ENCODE peak calls at places on chromosomes 4 and X, in four cellular contexts. T is K562, J is GM12878, A is HepG2. D is an unnamed sample.

GRCh38 chr4:100042711-100043110 is 92.6 kb upstream of the H2AZ1 start:
- DNase-seq in T (no peak), J (no peak), A (no peak), D (no peak)

GRCh38 chrX:135421932-135422809 is at the start of gene SMIM10L2A:
- DNase-seq in T (peak; percentile 17), J (no peak), A (no peak), D (peak; percentile 48)

GRCh38 chr4:185849543-185850185 is 37.7 kb upstream of the SORBS2 start:
- DNase-seq in T (no peak), J (no peak), A (no peak), D (no peak)

GRCh38 chr4:4461850-4462249 is 74.9 kb downstream of the NSG1 start:
- DNase-seq in T (no peak), J (no peak), A (peak; percentile 83), D (peak; percentile 65)

GRCh38 chrX:63349307-63349706 is 1.8 kb downstream of the SPIN4 start:
- DNase-seq in T (peak; percentile 10), J (no peak), A (no peak), D (peak; percentile 6)

GRCh38 chr4:16931906-16932305 is 33.5 kb upstream of the LDB2 start:
- DNase-seq in T (no peak), J (no peak), A (no peak), D (no peak)

GRCh38 chr4:25095756-25096552 is 64.3 kb downstream of the SEPSECS start:
- DNase-seq in T (no peak), J (no peak), A (no peak), D (peak; percentile 48)

GRCh38 chrX:150854856-150855255 is 43.6 kb downstream of the CD99L2 start:
- DNase-seq in T (no peak), J (no peak), A (no peak), D (no peak)

GRCh38 chrX:68726366-68726765 is 78.9 kb downstream of the STARD8 start:
- DNase-seq in T (no peak), J (no peak), A (no peak), D (no peak)

GRCh38 chr4:14943749-14944148 is 58.5 kb upstream of the CPEB2 start:
- DNase-seq in T (no peak), J (no peak), A (no peak), D (no peak)

GRCh38 chr4:38067499-38067898 is 107.3 kb downstream of the PTTG2 start:
- DNase-seq in T (no peak), J (no peak), A (no peak), D (no peak)

GRCh38 chr4:155809835-155810234 is 51.0 kb downstream of the GUCY1B1 start:
- DNase-seq in T (peak; percentile 10), J (peak; percentile 55), A (peak; percentile 64), D (peak; percentile 41)

GRCh38 chr4:188682321-188682720 is 543.1 kb downstream of the TRIML1 start:
- DNase-seq in T (no peak), J (no peak), A (no peak), D (no peak)

GRCh38 chr4:135192746-135193535 is 991.4 kb upstream of the PABPC4L start:
- DNase-seq in T (no peak), J (no peak), A (no peak), D (no peak)

GRCh38 chr4:68074397-68074796 is 55.3 kb downstream of the TMPRSS11F start:
- DNase-seq in T (no peak), J (no peak), A (no peak), D (no peak)

GRCh38 chr4:68076194-68076593 is 53.5 kb downstream of the TMPRSS11F start:
- DNase-seq in T (no peak), J (no peak), A (no peak), D (no peak)

DNA sequence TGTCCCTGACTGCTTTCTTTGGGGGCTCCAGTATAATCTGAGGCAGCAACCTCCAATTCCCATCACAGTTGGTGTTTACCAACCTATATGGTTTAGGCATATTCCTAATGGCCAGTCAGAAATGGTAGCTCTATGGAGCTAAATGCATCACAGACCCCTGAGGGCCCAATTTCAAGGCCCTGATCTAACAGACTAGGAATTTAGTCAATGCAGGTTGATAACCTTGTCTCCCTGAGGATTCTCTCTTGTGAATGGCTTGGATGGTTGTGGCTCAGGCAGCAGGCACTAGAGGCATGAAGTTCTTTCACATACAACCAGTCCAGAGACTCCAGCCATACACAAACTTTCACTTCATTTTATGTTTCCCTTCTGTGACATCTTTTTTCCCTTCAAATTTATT is 59.4 kb downstream of the TMPRSS11F start:
- DNase-seq in T (no peak), J (no peak), A (no peak), D (no peak)
- TF ChIP-seq CHD2 in T (no peak), J (no peak), A (no peak), D (no peak)

GRCh38 chr4:176883681-176884418 is 91.1 kb upstream of the VEGFC start:
- DNase-seq in T (no peak), J (no peak), A (no peak), D (no peak)
- TF ChIP-seq NFIC in T (no peak), J (no peak), A (no peak), D (peak; percentile 84)

GRCh38 chr4:61478340-61478739 is 278.2 kb downstream of the ADGRL3 start:
- DNase-seq in T (no peak), J (no peak), A (no peak), D (peak; percentile 2)
- TF ChIP-seq CHD2 in T (no peak), J (no peak), A (no peak), D (no peak)

DNA sequence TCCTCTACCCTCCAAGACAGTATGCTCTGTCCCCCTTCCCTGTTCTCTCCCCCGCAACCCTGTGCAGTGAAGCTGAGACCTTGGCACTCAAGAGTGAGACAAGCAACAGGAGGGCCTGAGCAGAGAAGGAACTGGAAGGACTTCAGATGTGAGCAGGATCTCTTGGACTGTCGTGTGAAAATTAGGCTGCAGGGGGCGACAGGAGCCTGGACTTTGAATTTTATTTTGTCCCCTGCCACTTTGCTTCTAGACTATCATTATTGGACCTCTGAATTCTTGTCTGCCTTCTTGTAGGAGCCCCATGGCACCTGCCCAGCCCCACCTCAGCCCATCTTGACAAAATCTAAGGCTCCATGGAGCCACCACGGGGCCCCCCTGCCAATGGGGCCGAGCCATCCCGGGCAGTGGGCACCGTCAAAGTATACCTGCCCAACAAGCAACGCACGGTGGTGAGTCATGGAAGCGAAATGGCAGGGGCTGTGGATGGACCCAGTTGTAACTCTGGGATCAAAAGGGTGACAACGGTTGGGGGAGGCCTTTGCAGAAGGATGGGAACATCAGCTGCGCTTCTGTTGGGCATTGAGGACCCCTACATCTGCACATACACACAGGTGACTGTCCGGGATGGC is 1.7 kb downstream of the ARAF start:
- DNase-seq in T (no peak), J (no peak), A (no peak), D (no peak)
- TF ChIP-seq NFIC in T (no peak), J (no peak), A (no peak), D (no peak)

DNA sequence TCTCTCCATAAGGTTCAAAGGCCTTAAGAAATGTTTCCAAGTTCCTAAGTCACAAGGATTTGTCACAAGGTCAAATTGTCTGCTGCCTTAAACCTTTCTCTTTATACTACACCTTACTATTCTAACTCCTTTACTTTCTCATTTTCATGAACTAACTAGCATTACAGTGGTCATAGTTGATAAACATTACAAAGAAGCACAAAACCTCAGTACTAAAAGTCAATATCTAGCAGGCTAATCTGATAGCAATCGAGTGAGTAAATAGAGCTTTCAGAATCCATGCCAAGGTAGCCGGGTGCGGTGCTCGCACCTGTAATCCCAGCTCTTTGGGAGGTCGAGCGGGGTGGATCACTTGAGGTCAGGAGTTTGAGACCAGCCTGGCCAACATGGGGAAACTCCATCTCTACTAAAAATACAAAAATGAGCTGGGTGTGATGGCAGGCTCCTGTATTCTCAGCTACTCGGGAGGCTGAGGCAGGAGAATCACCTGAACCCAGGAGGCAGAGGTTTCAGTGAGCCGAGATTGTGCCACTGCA is 510.0 kb downstream of the GBA3 start:
- DNase-seq in T (no peak), J (no peak), A (no peak), D (no peak)
- TF ChIP-seq CHD2 in T (no peak), J (no peak), A (no peak), D (no peak)

DNA sequence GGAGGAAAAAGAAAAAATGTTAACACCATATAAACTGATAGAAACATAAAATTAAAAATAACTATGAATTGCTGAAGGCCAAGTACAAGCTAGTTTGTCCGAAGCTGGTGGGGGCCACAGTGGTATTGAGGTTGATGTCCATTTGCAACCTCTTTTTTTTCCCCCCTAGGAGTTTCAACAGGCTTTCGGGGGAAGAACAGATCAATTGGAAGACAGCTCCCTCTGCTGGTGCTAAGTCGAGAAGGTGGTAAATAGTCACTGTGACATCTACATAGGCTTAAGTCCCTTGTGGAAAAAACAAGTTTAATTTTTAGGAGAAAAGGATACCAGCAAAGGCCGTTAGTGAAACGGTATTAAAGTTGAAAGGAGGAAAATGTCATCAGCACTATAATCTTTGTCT is 115.7 kb upstream of the ZXDA start:
- DNase-seq in T (peak; percentile 5), J (no peak), A (peak; percentile 17), D (peak; percentile 20)
- TF ChIP-seq NFIC in T (no peak), J (no peak), A (no peak), D (no peak)

DNA sequence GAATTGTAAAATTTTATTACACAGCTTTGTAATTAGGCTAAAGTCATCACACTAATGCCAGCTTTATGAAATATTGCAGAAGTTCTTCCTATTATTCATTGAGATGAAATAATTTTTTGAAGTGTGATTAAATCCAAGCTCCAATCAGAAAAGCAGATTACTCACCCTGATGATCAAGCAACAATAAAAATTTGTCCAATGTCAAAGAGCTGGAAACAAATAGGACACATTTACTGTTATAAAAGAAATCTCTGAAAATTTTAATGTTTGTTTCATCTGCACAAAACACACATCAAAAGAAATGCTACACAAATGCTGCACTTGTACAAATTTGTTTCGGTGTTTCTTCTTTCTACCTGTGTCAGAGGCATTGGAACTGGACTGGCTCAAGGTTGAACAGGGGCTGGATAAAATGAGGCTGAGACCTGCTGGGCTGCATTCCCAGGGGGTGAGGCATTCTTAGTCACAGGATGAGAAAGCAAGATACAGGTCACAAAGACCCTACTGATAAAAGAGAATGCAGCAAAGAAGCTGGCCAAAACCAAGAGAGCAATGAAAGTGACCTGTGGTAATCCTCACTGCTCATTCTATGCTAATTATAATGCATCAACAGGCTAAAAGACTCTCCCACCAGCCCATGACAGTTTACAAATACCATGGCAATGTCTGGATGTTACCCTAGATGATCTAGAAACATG is 78.3 kb downstream of the GASK1B start:
- DNase-seq in T (no peak), J (no peak), A (peak; percentile 61), D (no peak)
- TF ChIP-seq CHD2 in T (no peak), J (no peak), A (no peak), D (no peak)

D was measured in SK-N-SH.